ENCODE peak calls at places on chromosomes 7 and 10, in six cellular contexts. C is hepatocyte, R is fibroblast of pulmonary artery, F is ascending aorta, A is thoracic aorta, D is AG04450. P is an unnamed sample.

GRCh38 chr7:10429516-10429915 is 544.2 kb upstream of the PHF14 start:
- DNase-seq in A (no peak), F (no peak), D (no peak), C (no peak), R (no peak), P (no peak)

GRCh38 chr7:45455662-45456061 is 118.5 kb upstream of the ADCY1 start:
- DNase-seq in A (no peak), D (no peak), C (peak; percentile 22), F (no peak), R (no peak), P (no peak)

GRCh38 chr10:107978455-107978854 is 813.9 kb upstream of the SORCS1 start:
- DNase-seq in D (no peak), R (no peak), F (no peak), C (no peak), A (no peak), P (no peak)

GRCh38 chr7:74254858-74255379 is 720 bp upstream of the RFC2 start:
- DNase-seq in C (no peak), R (no peak), D (no peak), F (no peak), A (no peak), P (no peak)

GRCh38 chr10:78768041-78768569 is 300.7 kb upstream of the ZMIZ1 start:
- DNase-seq in C (no peak), F (peak; percentile 50), R (no peak), D (no peak), A (no peak), P (no peak)

GRCh38 chr10:84562592-84562991 is 234.2 kb downstream of the CCSER2 start:
- DNase-seq in C (no peak), D (no peak), F (no peak), R (no peak), A (no peak), P (no peak)

GRCh38 chr7:44285561-44285960 is 39.8 kb downstream of the CAMK2B start:
- DNase-seq in F (no peak), D (no peak), R (no peak), C (no peak), A (no peak), P (no peak)

GRCh38 chr10:127565583-127565982 is 16.5 kb downstream of the NPS start:
- DNase-seq in A (no peak), C (no peak), D (no peak), R (no peak), F (no peak), P (no peak)

GRCh38 chr7:155257482-155258232 is 40.0 kb upstream of the INSIG1 start:
- DNase-seq in A (peak; percentile 35), R (peak; percentile 43), D (no peak), F (peak; percentile 88), C (no peak), P (peak; percentile 78)

GRCh38 chr7:48298779-48299178 is 127.5 kb downstream of the ABCA13 start:
- DNase-seq in A (no peak), C (no peak), F (no peak), D (no peak), R (peak; percentile 18), P (peak; percentile 56)

GRCh38 chr7:158017226-158018060 is 570.2 kb downstream of the PTPRN2 start:
- DNase-seq in D (no peak), F (no peak), R (no peak), C (no peak), A (no peak), P (no peak)

GRCh38 chr10:624605-625334 is 64.7 kb downstream of the DIP2C start:
- DNase-seq in A (no peak), D (peak; percentile 57), C (peak; percentile 84), R (peak; percentile 88), F (no peak), P (peak; percentile 81)

GRCh38 chr7:1693991-1694524 is 24.0 kb downstream of the ELFN1 start:
- DNase-seq in F (peak; percentile 52), D (no peak), R (peak; percentile 69), A (no peak), C (peak; percentile 71), P (peak; percentile 56)

GRCh38 chr10:12847361-12847975 is 154.0 kb downstream of the CCDC3 start:
- DNase-seq in C (no peak), D (no peak), R (no peak), F (no peak), A (no peak), P (no peak)

DNA sequence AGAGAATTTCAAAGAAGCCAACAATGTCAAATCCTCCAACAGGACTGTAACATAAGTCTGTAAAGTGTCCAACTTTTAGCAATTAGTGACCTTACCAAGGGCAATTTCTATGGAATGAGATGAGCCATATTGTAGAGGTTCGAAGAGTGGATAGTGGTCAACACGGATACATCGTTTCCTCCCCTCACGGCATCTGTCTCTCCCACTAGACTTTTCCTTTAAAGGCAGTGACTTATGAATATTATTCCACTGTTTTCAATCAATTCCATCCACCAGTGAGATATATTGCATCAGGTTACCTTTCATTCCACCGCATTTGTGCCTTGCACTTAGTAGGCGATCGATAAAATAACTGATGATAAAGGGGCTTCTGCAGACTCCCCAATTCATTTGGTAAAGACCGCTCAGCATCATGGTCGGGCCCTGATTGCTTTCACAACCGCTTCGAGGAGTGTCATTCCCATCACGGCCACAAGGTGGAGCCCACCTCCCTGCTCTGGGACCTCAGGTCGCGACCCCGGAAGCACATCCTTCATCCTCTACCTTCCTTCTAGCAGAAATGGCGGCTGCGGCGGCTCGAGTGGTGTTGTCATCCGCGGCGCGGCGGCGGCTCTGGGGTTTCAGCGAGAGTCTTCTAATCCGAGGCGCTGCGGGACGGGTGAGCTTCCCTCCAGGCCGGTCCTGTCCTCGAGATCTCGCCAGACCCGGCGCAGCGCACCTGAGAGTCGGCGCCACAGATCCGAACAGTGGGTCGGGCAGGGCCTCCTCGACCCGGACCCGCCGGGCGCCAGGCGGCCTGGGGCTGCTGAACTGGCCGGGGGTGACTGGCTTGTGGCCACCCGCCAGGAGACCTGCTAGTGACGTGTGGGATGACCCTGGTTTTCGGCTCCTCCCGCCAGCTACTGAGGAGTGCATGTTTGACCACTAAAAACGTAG is at the start of gene PMPCB:
- DNase-seq in C (peak; percentile 95), R (peak; percentile 93), F (peak; percentile 99), D (peak; percentile 77), A (peak; percentile 92), P (peak; percentile 91)
- TF ChIP-seq CTCF in C (peak; percentile 90), R (peak; percentile 91), F (peak; percentile 93), D (peak; percentile 94), A (peak; percentile 98), P (peak; percentile 96)

GRCh38 chr10:99976886-99977391 is 32.8 kb downstream of the DNMBP start:
- DNase-seq in A (no peak), R (peak; percentile 96), C (peak; percentile 61), D (peak; percentile 78), F (no peak), P (peak; percentile 96)
- H3K4me3 ChIP-seq in A (peak overlapping the region; percentile 6), R (peak overlapping the region; percentile 13), C (no peak overlapping the region), D (peak overlapping the region; percentile 14), F (no peak overlapping the region), P (no peak overlapping the region)

GRCh38 chr7:81256991-81257390 is 338.1 kb upstream of the SEMA3C start:
- DNase-seq in D (no peak), F (no peak), R (peak; percentile 56), C (no peak), A (no peak), P (no peak)
- TF ChIP-seq CTCF in D (peak; percentile 35), F (peak; percentile 40), R (peak; percentile 25), C (peak; percentile 36), A (peak; percentile 18), P (peak; percentile 12)

GRCh38 chr10:4058514-4059029 is 273.6 kb upstream of the KLF6 start:
- DNase-seq in C (no peak), R (no peak), F (no peak), D (no peak), A (no peak), P (no peak)
- H3K4me3 ChIP-seq in C (no peak overlapping the region), R (no peak overlapping the region), F (peak overlapping the region; percentile 30), D (no peak overlapping the region), A (peak overlapping the region; percentile 59), P (no peak overlapping the region)

GRCh38 chr10:58260334-58260733 is 7.4 kb downstream of the IPMK start:
- DNase-seq in R (no peak), F (no peak), A (no peak), C (no peak), D (no peak), P (no peak)

GRCh38 chr10:58264780-58265179 is 2.9 kb downstream of the IPMK start:
- DNase-seq in R (no peak), F (no peak), A (no peak), C (no peak), D (no peak), P (no peak)

GRCh38 chr10:58254644-58255043 is 13.1 kb downstream of the IPMK start:
- DNase-seq in F (no peak), R (no peak), C (no peak), D (no peak), A (no peak), P (no peak)

GRCh38 chr10:58253184-58253583 is 14.5 kb downstream of the IPMK start:
- DNase-seq in R (no peak), F (no peak), A (no peak), D (no peak), C (no peak), P (no peak)

GRCh38 chr10:58258977-58259692 is 8.6 kb downstream of the IPMK start:
- DNase-seq in A (no peak), F (no peak), R (no peak), D (no peak), C (no peak), P (no peak)
- TF ChIP-seq CTCF in A (no peak), F (no peak), R (peak; percentile 23), D (peak; percentile 16), C (no peak), P (peak; percentile 29)

DNA sequence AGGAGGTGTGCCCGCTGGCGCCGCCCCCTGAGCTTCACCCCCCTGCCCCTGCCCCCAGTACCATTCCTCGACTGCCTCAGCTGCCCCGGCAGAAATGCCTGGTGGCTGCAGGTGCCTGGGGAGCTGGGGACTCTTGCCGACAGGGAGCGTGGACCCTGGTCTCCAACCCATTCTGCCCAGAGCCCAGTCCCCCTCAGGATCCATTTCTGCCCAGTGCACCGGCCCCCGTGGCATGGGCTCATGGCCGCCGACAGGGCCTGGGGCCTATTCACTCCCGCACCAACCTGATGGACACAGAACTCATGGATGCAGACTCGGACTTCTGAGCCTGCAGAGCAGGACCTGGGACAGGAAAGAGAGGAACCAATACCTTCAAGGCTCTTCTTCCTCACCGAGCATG is 12.7 kb upstream of the AHCYL2 start:
- DNase-seq in A (no peak), F (no peak), D (no peak), C (no peak), R (no peak), P (no peak)
- H3K4me3 ChIP-seq in A (no peak overlapping the region), F (no peak overlapping the region), D (no peak overlapping the region), C (no peak overlapping the region), R (no peak overlapping the region), P (no peak overlapping the region)

P was measured in astrocyte of the spinal cord.